ENCODE peak calls at places on chromosomes 7 and 10, in five cellular contexts. V is spleen, I is fibroblast of lung, M is endothelial cell of umbilical vein, L is Peyer's patch. P is an unnamed sample. For H3K36me3, the result is how much of the 10 kb centered on the place peaks cover.

GRCh38 chr7:75740846-75741497 is 2.2 kb upstream of the HIP1 start:
- DNase-seq in I (no peak), M (no peak), V (no peak), L (no peak), P (no peak)

GRCh38 chr7:41996381-41997035 is 240.5 kb downstream of the GLI3 start:
- DNase-seq in L (no peak), M (peak), I (peak), V (no peak), P (no peak)

GRCh38 chr7:102415685-102416225 is 17.6 kb upstream of the ORAI2 start:
- DNase-seq in M (peak), V (peak), I (no peak), L (no peak), P (no peak)

GRCh38 chr10:114437456-114438292 is 33.4 kb upstream of the AFAP1L2 start:
- DNase-seq in V (no peak), L (no peak), M (no peak), I (no peak), P (peak)

GRCh38 chr10:100999742-101000601 is at the start of gene LZTS2:
- DNase-seq in L (no peak), M (peak), I (no peak), V (peak), P (peak)

GRCh38 chr7:132575336-132575986 is 809 bp downstream of the PLXNA4 start:
- DNase-seq in L (no peak), I (peak), M (peak), V (no peak), P (peak)

GRCh38 chr10:29535778-29536459 is 98.9 kb downstream of the SVIL start:
- DNase-seq in M (no peak), L (no peak), V (no peak), I (peak), P (no peak)

GRCh38 chr7:150665075-150665794 is 20.3 kb upstream of the GIMAP2 start:
- DNase-seq in L (no peak), V (no peak), M (no peak), I (no peak), P (no peak)

GRCh38 chr7:88317422-88317821 is 10.7 kb upstream of the STEAP4 start:
- DNase-seq in M (no peak), V (no peak), L (no peak), I (no peak), P (no peak)

GRCh38 chr7:88322151-88322550 is 15.5 kb upstream of the STEAP4 start:
- DNase-seq in I (no peak), M (no peak), L (no peak), V (no peak), P (no peak)

GRCh38 chr7:88321694-88322093 is 15.0 kb upstream of the STEAP4 start:
- DNase-seq in V (no peak), M (no peak), I (no peak), L (no peak), P (no peak)

GRCh38 chr7:88315532-88315931 is 8.8 kb upstream of the STEAP4 start:
- DNase-seq in M (no peak), L (no peak), I (no peak), V (no peak), P (no peak)

GRCh38 chr7:88318196-88318595 is 11.5 kb upstream of the STEAP4 start:
- DNase-seq in L (no peak), I (no peak), V (no peak), M (no peak), P (no peak)
- TF ChIP-seq CTCF in L (no peak), I (no peak), V (no peak), M (no peak), P (no peak)

GRCh38 chr7:44698046-44698580 is 50.5 kb upstream of the ZMIZ2 start:
- DNase-seq in I (no peak), M (no peak), L (no peak), V (peak), P (no peak)
- H3K36me3 ChIP-seq in I (under half), M (under half), L (half or more), V (half or more), P (under half)

GRCh38 chr7:73626814-73627213 is 2.5 kb upstream of the MLXIPL start:
- DNase-seq in V (no peak), M (no peak), I (no peak), L (no peak), P (no peak)
- TF ChIP-seq CTCF in V (no peak), M (no peak), I (no peak), L (no peak), P (no peak)

GRCh38 chr7:130963349-130963748 is 229.3 kb upstream of the KLF14 start:
- DNase-seq in I (no peak), V (no peak), M (no peak), L (no peak), P (no peak)
- H3K36me3 ChIP-seq in I (under half), V (under half), M (under half), L (under half), P (under half)

DNA sequence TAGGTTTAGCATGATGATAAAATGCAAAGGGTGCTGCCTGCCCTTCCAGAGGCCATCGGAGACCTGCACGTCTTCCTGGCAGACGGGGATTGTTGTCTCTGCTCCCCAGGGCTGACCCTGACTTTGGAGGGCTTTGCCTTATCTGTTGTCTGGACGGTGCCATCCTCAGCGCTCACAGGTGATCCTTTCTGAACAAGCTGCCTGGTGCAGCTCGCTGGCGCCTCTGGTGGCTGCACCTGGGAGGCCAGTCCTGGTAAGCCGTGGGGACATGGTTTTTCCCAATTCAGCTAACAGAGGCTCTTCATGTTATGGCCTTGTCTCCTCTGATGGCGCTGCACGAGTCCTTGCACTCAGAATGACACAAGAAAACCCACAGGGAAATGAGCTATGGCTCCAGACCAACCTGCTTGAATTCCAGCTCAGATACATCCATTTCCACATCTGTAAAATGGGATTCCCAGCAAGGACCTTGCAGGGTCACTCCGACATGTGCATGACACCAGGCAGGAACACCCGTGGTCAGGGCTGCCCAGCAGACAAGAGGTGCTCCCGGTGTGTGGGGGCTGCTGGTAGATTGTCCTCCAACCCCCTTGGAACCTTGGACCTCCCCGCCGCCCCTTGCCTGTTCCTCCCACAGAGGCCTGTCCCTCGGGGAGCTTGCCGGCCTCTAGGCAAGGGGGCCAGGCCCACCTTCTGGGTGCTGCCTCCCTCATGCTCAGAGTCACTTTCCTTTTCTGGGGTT is 50.4 kb upstream of the SHH start:
- DNase-seq in L (no peak), V (peak), M (no peak), I (no peak), P (no peak)
- TF ChIP-seq CTCF in L (no peak), V (no peak), M (peak), I (peak), P (peak)

DNA sequence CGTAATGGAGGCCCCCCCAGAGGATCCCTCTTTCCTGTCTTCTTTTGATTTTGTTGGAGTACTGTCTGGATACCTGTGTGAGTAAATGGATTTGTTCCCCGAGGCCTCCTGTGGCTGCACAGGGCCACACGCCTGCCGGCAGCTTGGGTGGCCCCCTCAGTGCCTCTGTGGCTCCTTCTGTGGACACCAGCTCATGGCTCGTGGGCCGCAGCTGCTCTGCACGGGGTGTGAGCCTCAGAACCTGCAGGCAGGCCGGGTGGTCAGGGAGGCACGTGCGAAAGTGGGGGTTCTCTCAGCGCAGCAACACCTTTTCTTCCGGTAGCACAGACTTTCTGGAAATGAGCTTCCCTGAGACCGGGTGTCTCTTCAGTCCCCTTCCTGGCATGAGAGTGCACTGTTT is 70.3 kb downstream of the WDR37 start:
- DNase-seq in V (no peak), M (no peak), I (no peak), L (no peak), P (no peak)
- H3K36me3 ChIP-seq in V (half or more), M (under half), I (under half), L (half or more), P (under half)

GRCh38 chr7:134903073-134903790 is 83.1 kb upstream of the AGBL3 start:
- DNase-seq in V (no peak), L (no peak), I (peak), M (no peak), P (no peak)

GRCh38 chr7:134907639-134908038 is 78.7 kb upstream of the AGBL3 start:
- DNase-seq in L (no peak), V (no peak), I (peak), M (no peak), P (no peak)

GRCh38 chr7:134908289-134908688 is 78.0 kb upstream of the AGBL3 start:
- DNase-seq in L (no peak), V (no peak), I (peak), M (no peak), P (no peak)

GRCh38 chr7:134907000-134907399 is 79.3 kb upstream of the AGBL3 start:
- DNase-seq in L (no peak), V (no peak), M (no peak), I (no peak), P (no peak)

DNA sequence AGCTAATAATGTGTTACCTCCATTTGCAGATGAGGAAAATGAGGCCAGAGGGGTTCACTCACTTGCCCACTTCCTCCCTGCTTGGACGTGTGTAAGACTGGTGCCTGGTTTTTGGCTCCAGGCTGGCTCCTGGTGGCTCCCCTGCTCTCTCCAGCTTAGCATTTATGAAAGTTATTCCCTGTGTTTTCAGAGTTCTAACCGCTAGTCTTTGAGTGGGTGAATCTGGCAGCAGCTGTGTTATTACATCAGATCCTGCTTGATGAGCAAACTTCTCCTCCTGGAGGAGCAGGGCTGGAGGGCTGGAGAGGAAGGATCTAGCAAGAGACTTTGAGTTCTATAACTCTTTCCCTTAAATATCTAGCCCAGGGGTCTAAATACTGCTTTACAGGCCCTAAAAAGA is 80.9 kb upstream of the AGBL3 start:
- DNase-seq in V (no peak), I (peak), M (peak), L (no peak), P (no peak)
- TF ChIP-seq CTCF in V (no peak), I (peak), M (no peak), L (no peak), P (no peak)

GRCh38 chr7:65974191-65974801 is 7.7 kb downstream of the GUSB start:
- DNase-seq in V (peak), I (no peak), M (no peak), L (no peak), P (no peak)

GRCh38 chr7:65975814-65976445 is 6.1 kb downstream of the GUSB start:
- DNase-seq in V (peak), M (no peak), L (no peak), I (no peak), P (peak)

GRCh38 chr7:65976659-65977196 is 5.3 kb downstream of the GUSB start:
- DNase-seq in L (no peak), M (no peak), V (peak), I (no peak), P (no peak)

GRCh38 chr7:65972976-65973375 is 9.0 kb downstream of the GUSB start:
- DNase-seq in V (peak), I (no peak), M (no peak), L (no peak), P (no peak)

DNA sequence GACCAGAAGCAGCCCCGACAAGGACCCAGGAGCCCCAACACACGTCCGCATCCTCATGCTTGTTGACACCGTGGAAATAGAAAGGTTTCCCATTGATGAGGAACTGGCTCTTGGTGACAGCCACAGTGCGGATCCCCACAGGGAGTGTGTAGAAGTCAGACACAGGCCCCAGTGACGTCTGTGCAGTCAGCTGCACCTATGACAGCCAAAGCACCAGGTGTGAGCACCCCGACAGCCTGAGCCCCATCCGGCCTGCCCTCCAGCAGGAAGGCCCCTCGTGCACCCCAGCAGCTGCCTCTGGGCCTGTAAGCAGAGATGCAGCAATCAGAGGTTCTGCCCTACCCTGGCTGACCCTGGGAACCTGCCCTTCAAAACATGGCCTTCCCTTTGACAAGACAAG is 7.1 kb downstream of the GUSB start:
- DNase-seq in I (no peak), V (no peak), M (no peak), L (no peak), P (no peak)
- H3K36me3 ChIP-seq in I (under half), V (half or more), M (under half), L (half or more), P (under half)

DNA sequence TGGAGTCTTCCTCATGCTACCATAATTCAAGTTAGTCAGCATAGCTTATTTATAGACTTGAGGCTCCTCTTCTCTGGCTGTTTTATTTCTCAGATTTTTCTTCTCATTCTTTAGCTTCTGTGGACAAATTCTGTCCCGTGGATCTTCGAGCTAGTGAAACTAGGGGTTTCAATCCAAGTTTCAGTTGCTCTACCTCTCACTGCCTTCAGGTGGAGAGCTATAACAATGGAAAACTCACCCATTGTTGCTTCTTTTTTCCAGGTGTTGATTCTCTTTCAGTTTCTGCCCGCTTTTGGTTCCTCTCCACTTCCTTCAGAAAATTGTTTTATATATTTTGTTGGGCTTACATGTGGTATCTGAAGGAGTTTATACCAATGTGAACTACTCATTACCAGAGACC is 266.0 kb downstream of the TCF7L2 start:
- DNase-seq in V (no peak), M (no peak), I (no peak), L (no peak), P (peak)
- TF ChIP-seq CTCF in V (no peak), M (no peak), I (peak), L (no peak), P (peak)